ENCODE peak calls at places on chromosomes 6 and 20, in seven cellular contexts. M is activated naive CD4-positive, alpha-beta T cell; X is caudate nucleus; S is left cardiac atrium; T is cardiac muscle cell; D is H54; U is lung. P is an unnamed sample.

GRCh38 chr20:9609892-9610502 is 95.6 kb downstream of the LAMP5 start:
- DNase-seq in S (no peak), U (peak; percentile 69), D (no peak), T (peak; percentile 77), M (no peak), X (peak; percentile 14), P (peak; percentile 91)

GRCh38 chr6:26159417-26160273 is 72.4 kb downstream of the HFE start:
- DNase-seq in M (no peak), U (no peak), T (peak; percentile 38), D (no peak), S (no peak), X (no peak), P (peak; percentile 75)

GRCh38 chr6:1316482-1317220 is 4.8 kb downstream of the FOXQ1 start:
- DNase-seq in S (no peak), X (no peak), U (no peak), M (no peak), D (no peak), T (no peak), P (no peak)

GRCh38 chr6:164321297-164321696 is 906.8 kb downstream of the QKI start:
- DNase-seq in D (no peak), M (no peak), X (no peak), T (no peak), S (no peak), U (no peak), P (no peak)

GRCh38 chr6:37820713-37821069 is 1.2 kb downstream of the ZFAND3 start:
- DNase-seq in T (no peak), M (no peak), X (no peak), S (no peak), U (no peak), D (no peak), P (peak; percentile 46)

GRCh38 chr6:135870722-135871121 is 19.2 kb downstream of the PDE7B start:
- DNase-seq in T (peak; percentile 87), D (no peak), X (no peak), S (no peak), U (no peak), M (no peak), P (no peak)

GRCh38 chr20:38920411-38920810 is 5.8 kb upstream of the FAM83D start:
- DNase-seq in S (no peak), T (no peak), X (no peak), M (no peak), U (no peak), D (no peak), P (no peak)

GRCh38 chr6:13604135-13604534 is 11.0 kb upstream of the NOL7 start:
- DNase-seq in S (no peak), T (no peak), U (no peak), X (no peak), M (no peak), D (no peak), P (no peak)

GRCh38 chr6:113909224-113909856 is 52.2 kb downstream of the MARCKS start:
- DNase-seq in U (no peak), M (no peak), T (peak; percentile 79), S (no peak), D (peak; percentile 5), X (no peak), P (peak; percentile 74)

GRCh38 chr6:163324928-163325784 is 89.4 kb upstream of the QKI start:
- DNase-seq in T (peak; percentile 56), U (no peak), D (peak; percentile 7), M (no peak), X (peak; percentile 65), S (peak; percentile 61), P (peak; percentile 27)

GRCh38 chr6:170074435-170074834 is 216.4 kb downstream of the DLL1 start:
- DNase-seq in T (no peak), S (no peak), U (no peak), D (no peak), X (no peak), M (no peak), P (no peak)

GRCh38 chr6:142666599-142667185 is 278.3 kb downstream of the HIVEP2 start:
- DNase-seq in D (no peak), U (no peak), M (no peak), T (no peak), X (no peak), S (no peak), P (no peak)